ENCODE peak calls at places on chromosomes 7 and 10, in five cellular contexts. Q is type B pancreatic cell, D is bronchial epithelial cell, U is H9, R is endothelial cell. W is an unnamed sample.

GRCh38 chr7:70093496-70093895 is 495.2 kb downstream of the AUTS2 start:
- DNase-seq in R (no peak), Q (no peak), D (peak; percentile 46), U (no peak), W (no peak)

GRCh38 chr10:122336332-122336731 is 38.2 kb upstream of the PLEKHA1 start:
- DNase-seq in D (no peak), U (no peak), Q (no peak), R (no peak), W (no peak)

GRCh38 chr10:29621161-29621560 is 13.6 kb downstream of the SVIL start:
- DNase-seq in R (no peak), U (no peak), D (peak; percentile 56), Q (peak; percentile 54), W (no peak)

GRCh38 chr7:140485463-140486265 is 6.4 kb upstream of the MKRN1 start:
- DNase-seq in U (peak; percentile 43), Q (no peak), R (no peak), D (peak; percentile 43), W (no peak)

GRCh38 chr7:44387427-44387826 is 62.0 kb upstream of the CAMK2B start:
- DNase-seq in D (no peak), Q (peak; percentile 49), U (peak; percentile 5), R (no peak), W (no peak)

GRCh38 chr10:92571649-92572048 is 2.2 kb downstream of the IDE start:
- DNase-seq in D (no peak), Q (no peak), U (no peak), R (no peak), W (no peak)

GRCh38 chr7:134278502-134279153 is 38.1 kb downstream of the SLC35B4 start:
- DNase-seq in U (no peak), D (no peak), Q (no peak), R (no peak), W (no peak)

GRCh38 chr7:155233703-155234492 is 63.8 kb upstream of the INSIG1 start:
- DNase-seq in R (no peak), Q (no peak), D (no peak), U (no peak), W (peak; percentile 19)

GRCh38 chr10:61895898-61896605 is 5.4 kb upstream of the ARID5B start:
- DNase-seq in U (no peak), R (no peak), Q (no peak), D (no peak), W (no peak)

GRCh38 chr10:35347088-35347487 is 10.8 kb downstream of the CCNY start:
- DNase-seq in Q (no peak), R (no peak), D (no peak), U (no peak), W (no peak)

GRCh38 chr7:2520808-2521146 is 1.2 kb downstream of the LFNG start:
- DNase-seq in R (no peak), Q (no peak), D (no peak), U (no peak), W (peak; percentile 32)

GRCh38 chr10:6296456-6297214 is 93.9 kb downstream of the PFKFB3 start:
- DNase-seq in U (no peak), Q (no peak), R (no peak), D (no peak), W (peak; percentile 52)

GRCh38 chr7:31640329-31640728 is 46.7 kb upstream of the PPP1R17 start:
- DNase-seq in D (no peak), R (no peak), U (no peak), Q (no peak), W (no peak)

GRCh38 chr10:71496927-71497801 is 100.4 kb downstream of the CDH23 start:
- DNase-seq in U (no peak), R (no peak), Q (no peak), D (no peak), W (no peak)

GRCh38 chr7:144513332-144513731 is 109.8 kb upstream of the NOBOX start:
- DNase-seq in U (no peak), R (peak; percentile 12), Q (no peak), D (peak; percentile 27), W (peak; percentile 5)

GRCh38 chr7:101608772-101609713 is 20.1 kb downstream of the MYL10 start:
- DNase-seq in U (peak; percentile 71), D (peak; percentile 73), R (no peak), Q (no peak), W (no peak)

GRCh38 chr7:155470686-155471638 is 13.0 kb downstream of the EN2 start:
- DNase-seq in R (no peak), Q (no peak), D (no peak), U (peak; percentile 25), W (no peak)

GRCh38 chr10:91163709-91164474 is 56.6 kb upstream of the PCGF5 start:
- DNase-seq in U (peak; percentile 32), R (no peak), D (peak; percentile 72), Q (no peak), W (peak; percentile 88)

GRCh38 chr10:130429809-130430208 is 293.6 kb downstream of the GLRX3 start:
- DNase-seq in U (peak; percentile 2), R (no peak), D (no peak), Q (no peak), W (no peak)

GRCh38 chr7:47757946-47758371 is 176.0 kb upstream of the TNS3 start:
- DNase-seq in U (no peak), R (no peak), D (peak; percentile 32), Q (no peak), W (no peak)

GRCh38 chr7:83798489-83798888 is 149.6 kb upstream of the SEMA3E start:
- DNase-seq in Q (no peak), D (no peak), R (no peak), U (no peak), W (no peak)

GRCh38 chr10:3090914-3091313 is 23.6 kb downstream of the PFKP start:
- DNase-seq in R (no peak), U (no peak), Q (no peak), D (peak; percentile 75), W (no peak)

DNA sequence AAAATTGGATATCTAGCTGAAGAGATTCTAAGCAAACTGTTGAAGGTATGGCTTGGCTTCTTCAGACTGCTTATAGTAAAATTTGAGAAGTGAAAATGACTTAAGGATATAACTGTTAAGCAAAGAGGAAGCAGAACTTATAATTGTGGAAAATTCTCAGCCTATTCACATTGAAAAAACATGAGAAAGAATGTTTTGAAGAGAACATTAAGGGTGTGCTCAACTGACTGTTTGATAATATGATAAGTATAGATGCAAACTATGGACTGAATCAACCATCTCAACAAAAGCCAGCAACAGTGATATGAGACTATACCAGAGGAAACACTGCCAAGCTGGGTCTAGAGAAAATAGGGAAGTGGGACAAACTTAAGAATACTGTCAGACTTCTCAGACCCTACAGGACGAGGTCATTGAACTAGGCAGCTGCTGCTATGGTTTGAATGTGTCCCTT is 133.1 kb upstream of the PPP1R3A start:
- DNase-seq in Q (no peak), D (no peak), U (no peak), R (no peak), W (no peak)
- TF ChIP-seq CTCF in Q (no peak), D (no peak), U (no peak), R (no peak), W (no peak)

GRCh38 chr10:86360657-86361056 is 5.9 kb downstream of the GRID1 start:
- DNase-seq in D (no peak), Q (no peak), R (no peak), U (no peak), W (no peak)

GRCh38 chr10:86361134-86362128 is 5.2 kb downstream of the GRID1 start:
- DNase-seq in R (no peak), D (no peak), Q (no peak), U (peak; percentile 23), W (no peak)

GRCh38 chr10:86362566-86363183 is 3.9 kb downstream of the GRID1 start:
- DNase-seq in R (no peak), D (no peak), Q (no peak), U (peak; percentile 68), W (no peak)

GRCh38 chr10:86363184-86363832 is 3.3 kb downstream of the GRID1 start:
- DNase-seq in R (peak; percentile 51), Q (no peak), U (peak; percentile 71), D (peak; percentile 26), W (peak; percentile 28)

DNA sequence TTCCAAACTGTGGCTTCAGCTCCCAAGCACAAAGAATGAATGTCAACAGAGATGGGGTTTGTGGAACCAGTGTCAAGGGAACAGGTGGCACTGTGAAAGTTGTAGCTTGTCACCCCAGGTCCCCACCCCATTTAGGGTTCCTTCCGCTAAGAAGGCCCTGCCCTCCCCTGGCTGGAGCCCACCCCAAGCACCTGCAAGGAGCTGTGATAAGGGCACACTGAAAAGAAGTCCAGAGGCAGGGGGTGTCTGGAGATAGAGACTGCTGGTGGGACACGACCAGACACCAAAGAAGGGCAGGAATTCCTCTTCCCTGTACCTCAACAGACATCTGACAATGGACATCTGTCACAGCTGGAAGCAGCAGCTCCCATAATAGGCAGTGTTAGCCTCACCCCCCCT is 4.5 kb downstream of the GRID1 start:
- DNase-seq in U (peak; percentile 12), Q (no peak), R (no peak), D (no peak), W (no peak)
- TF ChIP-seq CTCF in U (no peak), Q (no peak), R (no peak), D (no peak), W (no peak)

DNA sequence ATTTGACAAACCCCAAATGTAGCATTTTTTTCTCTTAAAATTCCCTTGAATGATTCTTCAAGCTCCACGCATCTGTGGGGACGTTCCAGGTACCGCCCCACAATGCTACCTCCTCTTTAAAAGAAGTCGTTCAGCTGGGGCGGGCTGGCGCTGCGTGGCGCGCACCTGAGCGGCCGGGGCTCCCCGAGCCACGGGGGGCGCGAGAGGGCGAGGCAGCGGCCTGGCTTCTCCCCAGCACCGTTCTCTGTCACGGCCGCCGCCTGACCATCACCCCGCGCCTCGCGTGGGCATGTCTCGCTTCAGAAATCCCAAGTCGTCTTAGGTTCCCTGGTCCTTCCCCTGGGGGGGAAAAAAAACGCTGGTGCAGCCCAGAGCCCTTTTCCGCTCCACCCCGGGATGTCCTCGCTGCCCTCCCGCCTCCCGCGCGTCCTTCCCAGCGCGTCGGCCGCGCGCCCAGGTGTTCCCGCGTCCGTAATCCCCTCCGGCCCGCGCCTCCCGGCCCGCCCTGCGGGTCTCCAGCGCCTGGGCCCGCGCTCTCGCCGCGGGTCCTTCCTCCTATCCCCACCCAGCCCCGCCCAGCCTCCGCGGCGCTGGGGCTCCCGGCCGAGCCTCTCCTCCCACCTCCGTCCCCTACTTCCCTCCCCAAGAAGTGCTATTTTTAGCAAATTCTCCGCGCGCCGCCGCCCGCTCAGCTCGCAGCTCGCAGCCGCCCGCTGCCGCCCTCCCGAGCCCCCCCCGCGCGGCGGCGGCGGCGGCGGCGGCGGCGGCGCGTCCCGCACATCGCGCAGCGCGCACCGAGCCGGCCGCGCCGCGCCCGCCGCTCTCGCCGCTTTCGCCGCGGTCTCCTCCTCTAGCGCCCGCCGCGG is 58.8 kb upstream of the PRPS1L1 start:
- DNase-seq in U (peak; percentile 47), D (no peak), R (peak; percentile 17), Q (peak; percentile 68), W (peak; percentile 5)
- TF ChIP-seq CTCF in U (no peak), D (peak; percentile 7), R (no peak), Q (peak; percentile 36), W (no peak)

DNA sequence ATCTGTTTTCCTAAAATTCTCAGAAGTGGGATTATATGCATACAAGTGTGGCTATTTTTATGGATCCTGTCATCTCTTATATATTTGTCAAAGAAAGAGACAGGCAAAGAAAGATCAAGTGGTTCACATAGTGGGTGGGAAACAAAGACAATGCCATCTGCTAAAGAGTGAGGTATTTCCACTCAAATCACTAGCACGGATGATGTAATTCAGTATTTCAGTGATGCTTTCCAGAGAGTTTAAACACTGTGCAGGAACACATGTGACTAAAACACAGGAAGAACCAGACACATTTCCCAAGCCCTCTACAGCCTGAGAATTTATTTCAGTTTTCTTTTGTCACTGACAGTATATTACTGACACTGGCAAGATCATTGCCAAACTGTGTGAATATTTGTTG is 885.7 kb upstream of the CELF2 start:
- DNase-seq in D (no peak), U (no peak), Q (no peak), R (no peak), W (no peak)
- TF ChIP-seq CTCF in D (no peak), U (no peak), Q (no peak), R (no peak), W (no peak)

W was measured in activated CD8-positive, alpha-beta T cell treated with anti-CD3 and anti-CD28 coated beads for 36 hours.